ENCODE peak calls at places on chromosomes 1 and 21, in seven cellular contexts. B is A549, Z is WTC11, G is NB4, S is GM12878, F is HCT116, O is K562. K is an unnamed sample.

GRCh38 chr1:86356247-86356646 is 39.9 kb downstream of the ODF2L start:
- DNase-seq in B (no peak), Z (no peak), G (peak; percentile 4), S (no peak), F (peak; percentile 3), O (peak; percentile 5), K (no peak)

GRCh38 chr1:184820218-184820720 is 65.6 kb upstream of the EDEM3 start:
- DNase-seq in B (no peak), Z (no peak), G (no peak), S (no peak), F (no peak), O (no peak), K (peak; percentile 37)

GRCh38 chr1:9753121-9753531 is 70.6 kb downstream of the CLSTN1 start:
- DNase-seq in B (no peak), Z (no peak), G (no peak), S (no peak), F (no peak), O (peak; percentile 30), K (peak; percentile 64)

GRCh38 chr1:170711682-170712081 is 47.8 kb downstream of the PRRX1 start:
- DNase-seq in B (no peak), Z (no peak), G (no peak), S (no peak), F (no peak), O (no peak), K (no peak)

GRCh38 chr21:39022035-39022900 is 161.0 kb downstream of the PSMG1 start:
- DNase-seq in B (no peak), Z (no peak), G (no peak), S (no peak), F (no peak), O (no peak), K (no peak)

GRCh38 chr1:109185990-109186703 is 27.6 kb upstream of the SARS1 start:
- DNase-seq in B (no peak), Z (no peak), G (no peak), S (no peak), F (no peak), O (no peak), K (no peak)

GRCh38 chr1:119636500-119637089 is 11.5 kb downstream of the ZNF697 start:
- DNase-seq in B (no peak), Z (no peak), G (no peak), S (no peak), F (no peak), O (no peak), K (no peak)

GRCh38 chr1:19337289-19337688 is 25.2 kb downstream of the SLC66A1 start:
- DNase-seq in B (no peak), Z (no peak), G (no peak), S (no peak), F (peak; percentile 18), O (no peak), K (no peak)

GRCh38 chr1:40435876-40436275 is 14.4 kb upstream of the ZFP69B start:
- DNase-seq in B (no peak), Z (no peak), G (no peak), S (no peak), F (no peak), O (no peak), K (no peak)

GRCh38 chr1:227318003-227318851 is at the start of gene CDC42BPA:
- DNase-seq in B (peak; percentile 81), Z (peak; percentile 79), G (peak; percentile 91), S (no peak), F (peak; percentile 57), O (peak; percentile 95), K (peak; percentile 93)

GRCh38 chr1:24906760-24907490 is 23.2 kb downstream of the RUNX3 start:
- DNase-seq in B (no peak), Z (no peak), G (no peak), S (no peak), F (no peak), O (no peak), K (no peak)

GRCh38 chr1:210696709-210697108 is 368.0 kb downstream of the HHAT start:
- DNase-seq in B (no peak), Z (no peak), G (no peak), S (peak; percentile 67), F (no peak), O (no peak), K (no peak)

GRCh38 chr1:186499571-186499970 is 38.7 kb upstream of the PDC start:
- DNase-seq in B (no peak), Z (no peak), G (no peak), S (no peak), F (no peak), O (no peak), K (no peak)

GRCh38 chr1:205497351-205497750 is 7.1 kb upstream of the CDK18 start:
- DNase-seq in B (no peak), Z (no peak), G (no peak), S (no peak), F (no peak), O (no peak), K (no peak)

GRCh38 chr1:39205102-39205780 is 746 bp downstream of the MACF1 start:
- DNase-seq in B (no peak), Z (no peak), G (peak; percentile 81), S (no peak), F (no peak), O (peak; percentile 59), K (peak; percentile 45)

GRCh38 chr1:60970081-60970509 is 112.3 kb upstream of the NFIA start:
- DNase-seq in B (no peak), Z (no peak), G (no peak), S (no peak), F (no peak), O (peak; percentile 55), K (peak; percentile 57)

GRCh38 chr1:111665527-111665926 is 45.9 kb downstream of the RAP1A start:
- DNase-seq in B (no peak), Z (no peak), G (no peak), S (no peak), F (no peak), O (no peak), K (no peak)

GRCh38 chr1:111656093-111657017 is 36.8 kb downstream of the RAP1A start:
- DNase-seq in B (peak; percentile 30), Z (no peak), G (peak; percentile 81), S (no peak), F (peak; percentile 57), O (peak; percentile 55), K (peak; percentile 67)

GRCh38 chr1:111658622-111659021 is 39.0 kb downstream of the RAP1A start:
- DNase-seq in B (no peak), Z (no peak), G (no peak), S (no peak), F (no peak), O (no peak), K (no peak)

GRCh38 chr1:111654839-111655238 is 35.2 kb downstream of the RAP1A start:
- DNase-seq in B (no peak), Z (no peak), G (no peak), S (peak; percentile 43), F (no peak), O (no peak), K (no peak)

DNA sequence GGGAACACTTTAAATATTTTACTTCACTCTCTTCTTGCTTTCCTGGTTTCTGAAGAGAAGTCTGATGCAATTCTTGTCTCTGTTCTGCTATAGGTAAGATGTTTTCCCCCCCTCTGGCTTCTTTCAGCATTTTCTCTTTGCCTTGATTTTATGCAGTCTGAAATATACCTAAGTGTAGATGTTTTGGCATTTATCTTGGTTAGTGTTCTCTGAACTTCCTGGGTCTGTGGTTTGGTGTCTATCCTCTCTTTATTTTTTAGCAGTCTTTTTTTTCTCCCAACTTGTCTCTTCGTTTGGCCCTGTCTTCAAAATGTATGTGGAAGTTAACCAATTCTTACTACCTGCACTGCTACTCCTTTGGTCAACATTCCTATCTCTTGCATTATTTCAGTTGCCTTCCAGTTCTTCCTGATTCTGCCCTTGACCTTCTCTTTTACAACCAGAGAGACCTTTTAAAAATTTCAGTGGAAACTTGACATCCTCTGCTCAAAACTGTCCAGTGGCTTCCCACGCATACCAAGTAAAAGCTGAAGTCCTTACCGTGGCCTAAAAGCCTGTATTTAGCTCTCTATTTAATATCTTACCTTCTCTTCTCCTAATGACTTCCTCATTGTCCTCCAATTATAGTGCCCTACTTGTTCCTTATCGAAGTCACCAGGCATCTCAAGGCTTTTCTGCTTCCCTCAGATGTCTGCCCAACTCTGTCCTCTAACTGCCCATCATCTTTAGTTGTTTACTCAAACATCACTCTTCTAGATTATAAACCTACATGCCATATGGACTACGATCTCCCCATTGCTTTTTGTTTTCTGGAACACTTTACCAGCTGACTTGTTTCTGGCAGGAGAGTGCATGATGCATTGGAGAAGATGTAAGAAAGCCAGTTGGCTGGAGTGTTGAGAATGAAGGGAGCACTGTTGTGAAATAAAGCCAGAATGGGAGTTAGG is 40.9 kb downstream of the RAP1A start:
- DNase-seq in B (no peak), Z (no peak), G (peak; percentile 13), S (no peak), F (no peak), O (peak; percentile 69), K (no peak)
- TF ChIP-seq MAX in B (no peak), Z (no peak), G (no peak), S (no peak), F (no peak), O (no peak), K (no peak)

GRCh38 chr1:3822421-3822820 is 26.1 kb upstream of the LRRC47 start:
- DNase-seq in B (no peak), Z (no peak), G (no peak), S (no peak), F (no peak), O (peak; percentile 55), K (no peak)
- TF ChIP-seq MAX in B (no peak), Z (no peak), G (no peak), S (no peak), F (no peak), O (peak; percentile 84), K (no peak)

DNA sequence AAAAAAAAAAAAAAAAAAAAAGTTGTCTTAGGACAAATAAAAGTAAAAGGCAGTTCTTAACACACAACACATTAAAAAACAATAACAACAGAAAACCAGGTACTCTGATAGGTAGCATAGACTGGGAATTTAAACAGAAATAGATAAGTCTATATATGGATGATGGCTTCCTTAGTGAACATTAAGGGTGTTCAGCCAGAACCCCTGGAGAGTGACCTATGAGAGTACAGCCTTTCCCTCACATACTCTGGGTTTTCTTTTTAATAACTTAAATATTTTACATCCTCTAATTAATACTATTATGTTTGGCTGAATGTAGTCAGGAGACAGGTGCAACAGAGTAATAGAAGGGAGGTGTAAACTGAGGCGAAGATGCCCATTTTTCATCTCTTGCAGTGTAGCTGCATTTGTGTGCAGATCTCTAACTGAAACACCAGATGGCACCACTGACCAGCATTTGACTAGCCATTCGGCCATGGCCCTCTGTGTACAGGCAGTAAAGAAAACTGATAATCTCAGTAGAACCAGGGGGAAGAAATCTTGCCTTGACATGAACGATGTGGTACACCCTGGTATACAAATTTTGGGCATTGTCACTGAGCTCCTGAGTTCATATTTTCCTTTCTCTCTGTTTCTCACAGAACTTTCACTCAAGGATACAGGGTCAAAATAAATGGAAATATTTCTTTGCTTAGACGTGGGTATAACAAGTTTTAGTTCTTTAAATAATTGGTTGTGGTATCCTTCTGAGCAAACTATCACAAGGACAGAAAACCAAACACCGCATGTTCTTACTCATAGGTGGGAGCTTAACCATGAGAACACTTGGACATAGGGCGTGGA is 7.6 kb downstream of the TTF2 start:
- DNase-seq in B (peak; percentile 34), Z (peak; percentile 30), G (peak; percentile 62), S (peak; percentile 28), F (peak; percentile 18), O (peak; percentile 68), K (peak; percentile 51)
- TF ChIP-seq MAX in B (no peak), Z (no peak), G (no peak), S (no peak), F (no peak), O (no peak), K (no peak)

GRCh38 chr21:36070999-36071398 is 1.2 kb downstream of the CBR1 start:
- DNase-seq in B (no peak), Z (no peak), G (no peak), S (no peak), F (no peak), O (no peak), K (no peak)
- TF ChIP-seq MAX in B (no peak), Z (no peak), G (no peak), S (no peak), F (no peak), O (no peak), K (no peak)

GRCh38 chr21:26920055-26920454 is 46.8 kb downstream of the ADAMTS5 start:
- DNase-seq in B (no peak), Z (no peak), G (no peak), S (no peak), F (no peak), O (no peak), K (no peak)
- TF ChIP-seq MAX in B (no peak), Z (no peak), G (no peak), S (no peak), F (no peak), O (no peak), K (no peak)

K was measured in endothelial cell of umbilical vein.